ENCODE peak calls at places on chromosomes 2 and 18, in nine cellular contexts. I is neural crest cell; E is right atrium auricular region; D is CD8-positive, alpha-beta T cell; M is adrenal gland; Q is astrocyte of the spinal cord; Y is cardiac muscle cell; O is GM10248; X is choroid plexus epithelial cell. F is an unnamed sample.

GRCh38 chr2:176104338-176105077 is 2.6 kb upstream of the HOXD11 start:
- DNase-seq in I (no peak), E (no peak), D (no peak), M (peak; percentile 64), Q (no peak), Y (no peak), O (no peak), X (no peak), F (no peak)

GRCh38 chr2:10435427-10436204 is 12.5 kb downstream of the ODC1 start:
- DNase-seq in I (no peak), E (no peak), D (no peak), M (no peak), Q (no peak), Y (no peak), O (no peak), X (no peak), F (no peak)

GRCh38 chr2:232235716-232236115 is 142.8 kb upstream of the ALPP start:
- DNase-seq in I (no peak), E (no peak), D (no peak), M (no peak), Q (peak; percentile 48), Y (no peak), O (peak; percentile 53), X (peak; percentile 72), F (no peak)

GRCh38 chr2:67649331-67650071 is 252.4 kb downstream of the ETAA1 start:
- DNase-seq in I (no peak), E (peak; percentile 64), D (no peak), M (peak; percentile 45), Q (peak; percentile 23), Y (peak; percentile 96), O (no peak), X (peak; percentile 58), F (peak; percentile 39)

GRCh38 chr2:73142937-73143336 is 30.2 kb upstream of the RAB11FIP5 start:
- DNase-seq in I (no peak), E (no peak), D (no peak), M (no peak), Q (no peak), Y (no peak), O (no peak), X (no peak), F (no peak)

GRCh38 chr2:32977228-32977758 is 30.5 kb downstream of the LTBP1 start:
- DNase-seq in I (no peak), E (peak; percentile 72), D (no peak), M (no peak), Q (peak; percentile 1), Y (peak; percentile 27), O (no peak), X (peak; percentile 24), F (no peak)

GRCh38 chr2:211114826-211115450 is 558.5 kb downstream of the CPS1 start:
- DNase-seq in I (no peak), E (no peak), D (no peak), M (no peak), Q (peak; percentile 49), Y (no peak), O (no peak), X (peak; percentile 23), F (no peak)

GRCh38 chr18:47175283-47175894 is 775 bp downstream of the IER3IP1 start:
- DNase-seq in I (peak; percentile 9), E (no peak), D (no peak), M (peak; percentile 26), Q (no peak), Y (no peak), O (no peak), X (peak; percentile 7), F (no peak)

GRCh38 chr2:216211141-216211540 is 102.0 kb downstream of the XRCC5 start:
- DNase-seq in I (no peak), E (no peak), D (no peak), M (no peak), Q (no peak), Y (no peak), O (no peak), X (peak; percentile 36), F (no peak)

DNA sequence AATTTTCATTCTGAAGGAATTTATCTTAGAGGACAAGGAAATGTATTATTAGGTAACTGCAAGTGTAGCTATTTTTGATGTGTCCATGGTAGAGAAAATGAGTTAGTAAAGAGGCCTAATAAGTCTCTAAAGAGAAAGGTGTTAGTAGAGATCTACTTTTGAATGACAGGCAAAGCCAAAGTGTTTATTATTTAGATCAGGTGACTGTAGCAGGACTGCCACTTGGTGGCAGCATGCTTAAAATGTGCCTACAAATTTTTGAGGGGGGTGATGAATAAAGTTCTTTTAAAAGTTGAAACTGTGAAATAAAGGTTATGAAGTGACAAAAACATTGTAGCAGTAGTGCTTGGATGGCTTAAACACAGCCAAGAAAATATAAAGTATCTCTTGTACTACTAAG is 421.5 kb upstream of the MEIS1 start:
- DNase-seq in I (no peak), E (no peak), D (no peak), M (no peak), Q (no peak), Y (peak; percentile 0), O (no peak), X (peak; percentile 1), F (no peak)
- TF ChIP-seq CTCF in I (peak; percentile 47), E (peak; percentile 22), D (no peak), M (no peak), Q (peak; percentile 21), Y (no peak), O (peak; percentile 25), X (peak; percentile 10), F (no peak)

GRCh38 chr2:187842978-187843847 is 289.0 kb upstream of the TFPI start:
- DNase-seq in I (peak; percentile 5), E (no peak), D (no peak), M (no peak), Q (peak; percentile 83), Y (peak; percentile 82), O (peak; percentile 17), X (peak; percentile 92), F (no peak)
- TF ChIP-seq CTCF in I (peak; percentile 81), E (peak; percentile 65), D (no peak), M (peak; percentile 46), Q (peak; percentile 51), Y (peak; percentile 62), O (peak; percentile 61), X (peak; percentile 63), F (peak; percentile 69)

GRCh38 chr2:159292157-159292556 is 5.7 kb upstream of the WDSUB1 start:
- DNase-seq in I (no peak), E (no peak), D (no peak), M (no peak), Q (no peak), Y (no peak), O (no peak), X (no peak), F (no peak)

GRCh38 chr2:159285929-159286708 is at the start of gene WDSUB1:
- DNase-seq in I (peak; percentile 28), E (peak; percentile 73), D (peak; percentile 1), M (peak; percentile 87), Q (peak; percentile 56), Y (peak; percentile 59), O (peak; percentile 31), X (peak; percentile 73), F (peak; percentile 55)

GRCh38 chr2:159287733-159288132 is 1.2 kb upstream of the WDSUB1 start:
- DNase-seq in I (no peak), E (no peak), D (no peak), M (no peak), Q (no peak), Y (no peak), O (no peak), X (no peak), F (no peak)

GRCh38 chr2:159286709-159287441 is 372 bp upstream of the WDSUB1 start:
- DNase-seq in I (peak; percentile 97), E (peak; percentile 95), D (peak; percentile 93), M (peak; percentile 99), Q (peak; percentile 94), Y (peak; percentile 96), O (peak; percentile 99), X (peak; percentile 96), F (peak; percentile 99)

DNA sequence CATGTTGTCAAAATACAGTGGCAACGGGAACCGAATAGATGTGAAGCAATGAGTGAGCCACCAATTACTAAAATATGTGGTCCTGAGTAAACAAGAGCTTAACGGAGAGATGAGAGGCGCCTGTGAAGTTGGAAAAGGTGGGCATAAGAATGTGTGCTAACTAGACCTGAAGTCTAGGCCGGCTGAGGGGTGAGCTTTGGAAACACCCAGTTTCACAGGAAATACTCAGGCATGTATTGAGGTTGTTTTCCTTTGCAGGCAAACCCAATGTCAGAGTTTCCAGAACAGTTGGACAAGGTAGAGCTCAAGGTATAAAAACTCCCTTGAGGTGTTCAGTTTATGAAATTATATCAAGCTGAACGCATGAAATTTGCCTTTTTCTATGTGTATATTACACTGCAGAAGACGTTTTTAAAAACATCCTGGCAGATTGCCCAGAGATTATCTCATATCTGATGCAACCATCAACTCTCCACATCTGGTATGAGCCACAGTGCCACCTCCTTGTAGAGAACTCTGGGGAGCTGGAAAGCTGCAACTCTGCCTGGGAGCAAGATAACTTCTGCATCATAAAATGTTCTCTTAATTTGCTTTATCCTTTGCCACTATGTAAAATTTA is 3.9 kb upstream of the WDSUB1 start:
- DNase-seq in I (no peak), E (no peak), D (no peak), M (peak; percentile 45), Q (peak; percentile 91), Y (peak; percentile 18), O (no peak), X (peak; percentile 97), F (no peak)
- TF ChIP-seq CTCF in I (no peak), E (no peak), D (no peak), M (no peak), Q (no peak), Y (no peak), O (no peak), X (peak; percentile 51), F (no peak)

GRCh38 chr18:52636536-52636935 is 296.5 kb downstream of the DCC start:
- DNase-seq in I (no peak), E (no peak), D (no peak), M (peak; percentile 20), Q (no peak), Y (no peak), O (no peak), X (no peak), F (no peak)
- TF ChIP-seq CTCF in I (peak; percentile 27), E (no peak), D (no peak), M (no peak), Q (no peak), Y (no peak), O (no peak), X (no peak), F (no peak)

GRCh38 chr2:188068093-188068492 is 223.6 kb upstream of the GULP1 start:
- DNase-seq in I (no peak), E (no peak), D (no peak), M (no peak), Q (no peak), Y (no peak), O (no peak), X (no peak), F (no peak)

GRCh38 chr2:188065386-188065785 is 226.3 kb upstream of the GULP1 start:
- DNase-seq in I (no peak), E (no peak), D (no peak), M (no peak), Q (no peak), Y (no peak), O (no peak), X (no peak), F (no peak)
- TF ChIP-seq CTCF in I (no peak), E (no peak), D (no peak), M (no peak), Q (no peak), Y (no peak), O (no peak), X (no peak), F (no peak)

GRCh38 chr2:227774011-227774624 is 28.4 kb downstream of the SCYGR8 start:
- DNase-seq in I (no peak), E (no peak), D (no peak), M (no peak), Q (no peak), Y (no peak), O (peak; percentile 41), X (peak; percentile 23), F (no peak)
- TF ChIP-seq CTCF in I (peak; percentile 45), E (no peak), D (no peak), M (no peak), Q (no peak), Y (no peak), O (peak; percentile 15), X (peak; percentile 50), F (no peak)

GRCh38 chr2:71552356-71552755 is 99.0 kb downstream of the DYSF start:
- DNase-seq in I (no peak), E (no peak), D (no peak), M (no peak), Q (no peak), Y (no peak), O (no peak), X (no peak), F (no peak)
- TF ChIP-seq CTCF in I (no peak), E (no peak), D (no peak), M (no peak), Q (no peak), Y (no peak), O (no peak), X (no peak), F (no peak)

F was measured in mesothelial cell of epicardium.